ENCODE peak calls at places on chromosomes 6 and 20, in ten cellular contexts. O is right lobe of liver; Y is astrocyte of the spinal cord; H is endothelial cell; A is ovary; V is AG09319; P is fibroblast of lung; J is pancreas; W is neural crest cell; L is CD8-positive, alpha-beta T cell. E is an unnamed sample.
A peak's percentile ranks its signal among the peaks of the same experiment; 100 is the strongest.

GRCh38 chr20:50794181-50794845 is 548 bp upstream of the BCAS4 start:
- DNase-seq in W (no peak), P (no peak), V (no peak), Y (no peak), O (peak; percentile 49), A (no peak), J (no peak), L (no peak), H (no peak), E (no peak)

GRCh38 chr20:61674051-61674450 is 391.6 kb downstream of the TAF4 start:
- DNase-seq in J (no peak), A (no peak), Y (no peak), V (no peak), W (no peak), L (no peak), O (no peak), H (no peak), P (no peak), E (no peak)

GRCh38 chr6:89132087-89132486 is 13.8 kb upstream of the PM20D2 start:
- DNase-seq in W (no peak), V (no peak), H (no peak), A (no peak), O (no peak), Y (no peak), L (no peak), P (no peak), J (no peak), E (no peak)

GRCh38 chr6:45830441-45831139 is 185.1 kb downstream of the CLIC5 start:
- DNase-seq in W (no peak), L (no peak), P (peak; percentile 29), O (no peak), V (no peak), J (no peak), A (no peak), H (no peak), Y (no peak), E (no peak)

GRCh38 chr6:170176621-170177382 is 114.1 kb downstream of the DLL1 start:
- DNase-seq in W (no peak), P (no peak), L (peak; percentile 30), O (peak; percentile 53), H (no peak), Y (no peak), A (peak; percentile 83), J (peak; percentile 58), V (no peak), E (peak; percentile 21)

GRCh38 chr6:167811040-167811439 is 15.7 kb upstream of the AFDN start:
- DNase-seq in A (no peak), H (no peak), P (no peak), V (no peak), Y (no peak), O (no peak), W (no peak), L (no peak), J (no peak), E (no peak)

GRCh38 chr20:63080411-63080810 is 73.6 kb upstream of the BHLHE23 start:
- DNase-seq in J (peak; percentile 41), H (no peak), W (no peak), V (no peak), P (no peak), A (peak; percentile 5), O (peak; percentile 47), Y (no peak), L (no peak), E (no peak)

GRCh38 chr6:20978176-20978614 is 443.9 kb downstream of the CDKAL1 start:
- DNase-seq in O (no peak), L (no peak), P (peak; percentile 71), Y (peak; percentile 43), W (no peak), V (peak; percentile 90), A (no peak), J (no peak), H (no peak), E (no peak)

GRCh38 chr20:8012724-8013123 is 6.8 kb downstream of the TMX4 start:
- DNase-seq in Y (no peak), H (no peak), L (no peak), J (no peak), W (no peak), P (peak; percentile 2), A (no peak), O (no peak), V (no peak), E (no peak)

GRCh38 chr6:17971128-17972073 is 16.0 kb downstream of the KIF13A start:
- DNase-seq in L (no peak), P (peak; percentile 81), V (no peak), H (no peak), O (no peak), W (no peak), Y (peak; percentile 62), J (no peak), A (no peak), E (no peak)

DNA sequence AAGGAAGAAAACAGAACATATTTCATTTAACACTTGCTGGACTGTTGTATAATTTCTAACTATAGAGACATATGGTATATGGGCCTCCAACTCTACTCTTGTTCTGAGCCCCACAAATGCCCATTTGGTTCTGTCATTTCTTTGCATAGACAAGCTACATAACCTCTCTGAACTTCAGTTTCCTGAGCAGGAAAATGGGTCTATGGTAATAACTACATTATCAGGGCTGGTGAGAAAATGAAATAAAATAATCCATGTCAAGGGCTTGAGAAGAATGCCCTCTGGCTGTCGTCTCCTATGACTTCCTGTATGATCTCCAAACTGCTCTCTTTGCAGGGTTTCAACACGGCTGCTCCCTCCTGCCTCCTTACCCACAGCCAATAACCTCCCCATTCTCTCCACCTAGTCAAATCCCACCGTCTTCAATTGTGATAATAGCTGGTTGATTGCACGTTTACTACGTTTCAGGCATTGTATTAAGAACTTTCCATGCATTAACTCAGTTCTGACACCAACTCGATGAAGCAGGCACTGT is 12.0 kb downstream of the ZCCHC3 start:
- DNase-seq in Y (no peak), L (no peak), P (no peak), J (no peak), H (no peak), W (no peak), A (no peak), V (no peak), O (no peak), E (no peak)
- TF ChIP-seq CTCF in Y (no peak), L (no peak), P (no peak), J (no peak), H (no peak), W (no peak), A (no peak), V (peak; percentile 7), O (no peak), E (no peak)

GRCh38 chr6:98847392-98847766 is 13.0 kb downstream of the POU3F2 start:
- DNase-seq in W (no peak), J (no peak), A (no peak), O (no peak), H (no peak), P (no peak), L (no peak), Y (no peak), V (no peak), E (no peak)

GRCh38 chr6:98844244-98845161 is 10.1 kb downstream of the POU3F2 start:
- DNase-seq in L (no peak), H (peak; percentile 33), A (no peak), Y (no peak), J (peak; percentile 54), P (peak; percentile 53), O (no peak), V (no peak), W (no peak), E (no peak)

GRCh38 chr6:98843274-98844243 is 9.2 kb downstream of the POU3F2 start:
- DNase-seq in Y (no peak), P (peak; percentile 39), O (no peak), W (no peak), A (no peak), V (no peak), H (peak; percentile 26), J (peak; percentile 49), L (no peak), E (no peak)

GRCh38 chr6:98846021-98846380 is 11.6 kb downstream of the POU3F2 start:
- DNase-seq in A (no peak), P (no peak), J (no peak), L (no peak), V (no peak), W (no peak), H (no peak), Y (no peak), O (no peak), E (no peak)

GRCh38 chr6:98845201-98846020 is 11.0 kb downstream of the POU3F2 start:
- DNase-seq in W (peak; percentile 90), A (peak; percentile 80), Y (peak; percentile 89), J (peak; percentile 89), P (peak; percentile 94), V (peak; percentile 43), H (peak; percentile 92), O (peak; percentile 72), L (peak; percentile 54), E (peak; percentile 36)
- TF ChIP-seq CTCF in W (peak; percentile 91), A (peak; percentile 45), Y (peak; percentile 89), J (peak; percentile 70), P (peak; percentile 97), V (peak; percentile 90), H (peak; percentile 80), O (peak; percentile 71), L (peak; percentile 79), E (peak; percentile 71)

DNA sequence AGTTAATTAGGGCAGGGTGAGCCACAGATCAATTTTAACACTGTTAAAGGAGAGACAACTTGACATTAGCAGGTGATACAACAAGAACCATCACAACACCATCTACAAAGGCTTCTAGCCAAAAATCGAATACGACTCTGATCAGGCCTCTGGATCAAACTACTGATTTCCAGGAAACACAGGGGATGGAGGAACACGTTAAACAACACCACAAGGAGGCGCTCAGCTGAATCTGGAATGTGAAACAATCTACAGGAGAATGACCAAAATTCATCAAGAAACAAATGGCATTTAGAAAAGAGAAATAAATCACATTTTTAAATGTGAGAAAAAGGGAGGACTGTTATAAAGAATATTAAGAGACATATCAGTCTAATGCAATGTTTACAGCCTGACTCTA is 13.5 kb upstream of the MAFB start:
- DNase-seq in P (no peak), V (no peak), O (no peak), Y (no peak), A (no peak), L (no peak), W (no peak), J (no peak), H (no peak), E (no peak)
- TF ChIP-seq CTCF in P (no peak), V (no peak), O (no peak), Y (peak; percentile 19), A (no peak), L (no peak), W (peak; percentile 35), J (no peak), H (no peak), E (no peak)

GRCh38 chr6:67358241-67358640 is 1276.8 kb upstream of the ADGRB3 start:
- DNase-seq in A (no peak), H (no peak), O (no peak), Y (no peak), V (no peak), W (no peak), J (no peak), L (no peak), P (no peak), E (no peak)

GRCh38 chr6:67361264-67361663 is 1273.8 kb upstream of the ADGRB3 start:
- DNase-seq in O (no peak), H (no peak), A (no peak), J (no peak), L (no peak), Y (no peak), W (no peak), V (no peak), P (no peak), E (no peak)

DNA sequence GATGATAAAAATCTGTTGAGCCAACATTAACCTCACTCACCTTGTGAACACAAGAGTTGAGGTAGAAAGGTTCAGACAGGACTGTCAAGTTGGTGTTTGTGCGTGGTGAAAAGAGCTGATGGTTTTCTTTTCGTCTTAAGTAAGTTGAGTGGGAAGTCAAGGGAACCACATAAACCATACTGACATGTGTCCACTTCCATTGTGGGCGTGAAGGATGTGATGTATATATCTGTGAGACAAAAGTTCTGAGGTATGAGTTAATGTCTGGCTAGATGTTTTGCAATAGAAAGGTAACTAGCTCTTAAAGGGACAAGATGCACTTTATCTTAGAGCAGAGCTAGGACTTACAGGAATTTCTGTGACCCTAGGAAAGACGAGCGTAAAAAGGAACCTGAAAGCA is 1272.1 kb upstream of the ADGRB3 start:
- DNase-seq in H (no peak), L (no peak), O (no peak), P (no peak), Y (no peak), J (no peak), V (no peak), A (no peak), W (no peak), E (no peak)
- TF ChIP-seq CTCF in H (no peak), L (no peak), O (no peak), P (no peak), Y (no peak), J (no peak), V (no peak), A (no peak), W (no peak), E (no peak)

E was measured in natural killer cell.